ENCODE peak calls at places on chromosome 2, in eight cellular contexts. One of them, this sample, is unnamed.

GRCh38 chr2:24429711-24430110 is 61.3 kb upstream of the NCOA1 start:
- DNase-seq in ACHN: no peak
- DNase-seq in CD8-positive, alpha-beta T cell: no peak
- DNase-seq in IMR-90: peak; percentile 70
- DNase-seq in stimulated activated naive CD8-positive, alpha-beta T cell treated with anti-CD3 and anti-CD28 coated beads, Interleukin-15, Interleukin-2, amounts not matched to agents 100 U/mL and 50 U/mL, for 24 hours: no peak
- DNase-seq in activated T-cell treated with anti-CD3 and anti-CD28 coated beads for 24 hours: no peak
- DNase-seq in fibroblast of gingiva: no peak
- DNase-seq in NCI-H226: peak; percentile 22
- DNase-seq in this sample: no peak

GRCh38 chr2:48617618-48618017 is at the start of gene GTF2A1L:
- DNase-seq in stimulated activated naive CD8-positive, alpha-beta T cell treated with anti-CD3 and anti-CD28 coated beads, Interleukin-15, Interleukin-2, amounts not matched to agents 100 U/mL and 50 U/mL, for 24 hours: no peak
- DNase-seq in IMR-90: no peak
- DNase-seq in CD8-positive, alpha-beta T cell: no peak
- DNase-seq in NCI-H226: no peak
- DNase-seq in activated T-cell treated with anti-CD3 and anti-CD28 coated beads for 24 hours: no peak
- DNase-seq in fibroblast of gingiva: no peak
- DNase-seq in ACHN: no peak
- DNase-seq in this sample: no peak

GRCh38 chr2:21307037-21307436 is 183.3 kb downstream of the TDRD15 start:
- DNase-seq in ACHN: no peak
- DNase-seq in IMR-90: no peak
- DNase-seq in NCI-H226: no peak
- DNase-seq in fibroblast of gingiva: no peak
- DNase-seq in CD8-positive, alpha-beta T cell: no peak
- DNase-seq in stimulated activated naive CD8-positive, alpha-beta T cell treated with anti-CD3 and anti-CD28 coated beads, Interleukin-15, Interleukin-2, amounts not matched to agents 100 U/mL and 50 U/mL, for 24 hours: no peak
- DNase-seq in activated T-cell treated with anti-CD3 and anti-CD28 coated beads for 24 hours: no peak
- DNase-seq in this sample: no peak

GRCh38 chr2:165311949-165312348 is 72.7 kb downstream of the SCN2A start:
- DNase-seq in activated T-cell treated with anti-CD3 and anti-CD28 coated beads for 24 hours: no peak
- DNase-seq in CD8-positive, alpha-beta T cell: no peak
- DNase-seq in ACHN: no peak
- DNase-seq in fibroblast of gingiva: no peak
- DNase-seq in IMR-90: no peak
- DNase-seq in stimulated activated naive CD8-positive, alpha-beta T cell treated with anti-CD3 and anti-CD28 coated beads, Interleukin-15, Interleukin-2, amounts not matched to agents 100 U/mL and 50 U/mL, for 24 hours: no peak
- DNase-seq in NCI-H226: no peak
- DNase-seq in this sample: no peak

GRCh38 chr2:8761529-8762164 is 75.8 kb downstream of the KIDINS220 start:
- DNase-seq in NCI-H226: peak; percentile 12
- DNase-seq in fibroblast of gingiva: peak; percentile 25
- DNase-seq in stimulated activated naive CD8-positive, alpha-beta T cell treated with anti-CD3 and anti-CD28 coated beads, Interleukin-15, Interleukin-2, amounts not matched to agents 100 U/mL and 50 U/mL, for 24 hours: no peak
- DNase-seq in activated T-cell treated with anti-CD3 and anti-CD28 coated beads for 24 hours: no peak
- DNase-seq in CD8-positive, alpha-beta T cell: no peak
- DNase-seq in ACHN: peak; percentile 50
- DNase-seq in IMR-90: peak; percentile 60
- DNase-seq in this sample: peak; percentile 29

GRCh38 chr2:232085179-232085578 is 123.7 kb downstream of the DIS3L2 start:
- DNase-seq in IMR-90: no peak
- DNase-seq in CD8-positive, alpha-beta T cell: no peak
- DNase-seq in ACHN: no peak
- DNase-seq in stimulated activated naive CD8-positive, alpha-beta T cell treated with anti-CD3 and anti-CD28 coated beads, Interleukin-15, Interleukin-2, amounts not matched to agents 100 U/mL and 50 U/mL, for 24 hours: no peak
- DNase-seq in NCI-H226: no peak
- DNase-seq in fibroblast of gingiva: no peak
- DNase-seq in activated T-cell treated with anti-CD3 and anti-CD28 coated beads for 24 hours: no peak
- DNase-seq in this sample: no peak

GRCh38 chr2:218895758-218896500 is 15.3 kb downstream of the WNT10A start:
- DNase-seq in IMR-90: no peak
- DNase-seq in NCI-H226: peak; percentile 73
- DNase-seq in CD8-positive, alpha-beta T cell: no peak
- DNase-seq in activated T-cell treated with anti-CD3 and anti-CD28 coated beads for 24 hours: no peak
- DNase-seq in stimulated activated naive CD8-positive, alpha-beta T cell treated with anti-CD3 and anti-CD28 coated beads, Interleukin-15, Interleukin-2, amounts not matched to agents 100 U/mL and 50 U/mL, for 24 hours: no peak
- DNase-seq in fibroblast of gingiva: no peak
- DNase-seq in ACHN: peak; percentile 14
- DNase-seq in this sample: no peak

GRCh38 chr2:54240515-54241219 is 15.4 kb downstream of the TSPYL6 start:
- DNase-seq in IMR-90: peak; percentile 75
- DNase-seq in stimulated activated naive CD8-positive, alpha-beta T cell treated with anti-CD3 and anti-CD28 coated beads, Interleukin-15, Interleukin-2, amounts not matched to agents 100 U/mL and 50 U/mL, for 24 hours: no peak
- DNase-seq in CD8-positive, alpha-beta T cell: no peak
- DNase-seq in NCI-H226: no peak
- DNase-seq in fibroblast of gingiva: peak; percentile 53
- DNase-seq in ACHN: no peak
- DNase-seq in activated T-cell treated with anti-CD3 and anti-CD28 coated beads for 24 hours: no peak
- DNase-seq in this sample: no peak

GRCh38 chr2:161152302-161152701 is 7.9 kb upstream of the TANK start:
- DNase-seq in CD8-positive, alpha-beta T cell: no peak
- DNase-seq in IMR-90: no peak
- DNase-seq in stimulated activated naive CD8-positive, alpha-beta T cell treated with anti-CD3 and anti-CD28 coated beads, Interleukin-15, Interleukin-2, amounts not matched to agents 100 U/mL and 50 U/mL, for 24 hours: no peak
- DNase-seq in ACHN: no peak
- DNase-seq in fibroblast of gingiva: no peak
- DNase-seq in activated T-cell treated with anti-CD3 and anti-CD28 coated beads for 24 hours: no peak
- DNase-seq in NCI-H226: no peak
- DNase-seq in this sample: no peak

GRCh38 chr2:73110622-73111299 is 2.0 kb downstream of the RAB11FIP5 start:
- DNase-seq in activated T-cell treated with anti-CD3 and anti-CD28 coated beads for 24 hours: no peak
- DNase-seq in fibroblast of gingiva: peak; percentile 26
- DNase-seq in CD8-positive, alpha-beta T cell: no peak
- DNase-seq in stimulated activated naive CD8-positive, alpha-beta T cell treated with anti-CD3 and anti-CD28 coated beads, Interleukin-15, Interleukin-2, amounts not matched to agents 100 U/mL and 50 U/mL, for 24 hours: no peak
- DNase-seq in IMR-90: peak; percentile 52
- DNase-seq in ACHN: peak; percentile 46
- DNase-seq in NCI-H226: peak; percentile 51
- DNase-seq in this sample: no peak

GRCh38 chr2:30673127-30673526 is 134.1 kb downstream of the CAPN13 start:
- DNase-seq in activated T-cell treated with anti-CD3 and anti-CD28 coated beads for 24 hours: no peak
- DNase-seq in CD8-positive, alpha-beta T cell: no peak
- DNase-seq in NCI-H226: no peak
- DNase-seq in ACHN: no peak
- DNase-seq in stimulated activated naive CD8-positive, alpha-beta T cell treated with anti-CD3 and anti-CD28 coated beads, Interleukin-15, Interleukin-2, amounts not matched to agents 100 U/mL and 50 U/mL, for 24 hours: no peak
- DNase-seq in fibroblast of gingiva: no peak
- DNase-seq in IMR-90: no peak
- DNase-seq in this sample: no peak

GRCh38 chr2:30455339-30455738 is 8.3 kb downstream of the LCLAT1 start:
- DNase-seq in NCI-H226: no peak
- DNase-seq in fibroblast of gingiva: no peak
- DNase-seq in activated T-cell treated with anti-CD3 and anti-CD28 coated beads for 24 hours: no peak
- DNase-seq in IMR-90: no peak
- DNase-seq in stimulated activated naive CD8-positive, alpha-beta T cell treated with anti-CD3 and anti-CD28 coated beads, Interleukin-15, Interleukin-2, amounts not matched to agents 100 U/mL and 50 U/mL, for 24 hours: no peak
- DNase-seq in ACHN: no peak
- DNase-seq in CD8-positive, alpha-beta T cell: no peak
- DNase-seq in this sample: no peak

GRCh38 chr2:153873062-153874048 is 1.6 kb downstream of the GALNT13 start:
- DNase-seq in ACHN: no peak
- DNase-seq in IMR-90: no peak
- DNase-seq in activated T-cell treated with anti-CD3 and anti-CD28 coated beads for 24 hours: no peak
- DNase-seq in stimulated activated naive CD8-positive, alpha-beta T cell treated with anti-CD3 and anti-CD28 coated beads, Interleukin-15, Interleukin-2, amounts not matched to agents 100 U/mL and 50 U/mL, for 24 hours: no peak
- DNase-seq in fibroblast of gingiva: no peak
- DNase-seq in CD8-positive, alpha-beta T cell: no peak
- DNase-seq in NCI-H226: no peak
- DNase-seq in this sample: no peak

GRCh38 chr2:82391386-82391785 is 2067.7 kb downstream of the SUCLG1 start:
- DNase-seq in NCI-H226: no peak
- DNase-seq in IMR-90: no peak
- DNase-seq in fibroblast of gingiva: no peak
- DNase-seq in ACHN: no peak
- DNase-seq in activated T-cell treated with anti-CD3 and anti-CD28 coated beads for 24 hours: no peak
- DNase-seq in CD8-positive, alpha-beta T cell: no peak
- DNase-seq in stimulated activated naive CD8-positive, alpha-beta T cell treated with anti-CD3 and anti-CD28 coated beads, Interleukin-15, Interleukin-2, amounts not matched to agents 100 U/mL and 50 U/mL, for 24 hours: no peak
- DNase-seq in this sample: no peak

GRCh38 chr2:159908623-159909022 is 110.6 kb upstream of the CD302 start:
- DNase-seq in ACHN: no peak
- DNase-seq in NCI-H226: no peak
- DNase-seq in fibroblast of gingiva: no peak
- DNase-seq in CD8-positive, alpha-beta T cell: no peak
- DNase-seq in IMR-90: no peak
- DNase-seq in stimulated activated naive CD8-positive, alpha-beta T cell treated with anti-CD3 and anti-CD28 coated beads, Interleukin-15, Interleukin-2, amounts not matched to agents 100 U/mL and 50 U/mL, for 24 hours: no peak
- DNase-seq in activated T-cell treated with anti-CD3 and anti-CD28 coated beads for 24 hours: no peak
- DNase-seq in this sample: no peak

GRCh38 chr2:97849881-97850540 is 136.6 kb downstream of the ZAP70 start:
- DNase-seq in ACHN: no peak
- DNase-seq in fibroblast of gingiva: no peak
- DNase-seq in CD8-positive, alpha-beta T cell: no peak
- DNase-seq in IMR-90: peak; percentile 18
- DNase-seq in NCI-H226: no peak
- DNase-seq in activated T-cell treated with anti-CD3 and anti-CD28 coated beads for 24 hours: no peak
- DNase-seq in stimulated activated naive CD8-positive, alpha-beta T cell treated with anti-CD3 and anti-CD28 coated beads, Interleukin-15, Interleukin-2, amounts not matched to agents 100 U/mL and 50 U/mL, for 24 hours: no peak
- DNase-seq in this sample: no peak

GRCh38 chr2:3338360-3338759 is 39.3 kb downstream of the EIPR1 start:
- DNase-seq in activated T-cell treated with anti-CD3 and anti-CD28 coated beads for 24 hours: no peak
- DNase-seq in IMR-90: no peak
- DNase-seq in stimulated activated naive CD8-positive, alpha-beta T cell treated with anti-CD3 and anti-CD28 coated beads, Interleukin-15, Interleukin-2, amounts not matched to agents 100 U/mL and 50 U/mL, for 24 hours: no peak
- DNase-seq in NCI-H226: no peak
- DNase-seq in ACHN: no peak
- DNase-seq in fibroblast of gingiva: no peak
- DNase-seq in CD8-positive, alpha-beta T cell: no peak
- DNase-seq in this sample: no peak

GRCh38 chr2:235106874-235107639 is 155.2 kb downstream of the SH3BP4 start:
- DNase-seq in activated T-cell treated with anti-CD3 and anti-CD28 coated beads for 24 hours: no peak
- DNase-seq in fibroblast of gingiva: peak; percentile 62
- DNase-seq in IMR-90: peak; percentile 76
- DNase-seq in stimulated activated naive CD8-positive, alpha-beta T cell treated with anti-CD3 and anti-CD28 coated beads, Interleukin-15, Interleukin-2, amounts not matched to agents 100 U/mL and 50 U/mL, for 24 hours: peak; percentile 19
- DNase-seq in ACHN: peak; percentile 81
- DNase-seq in CD8-positive, alpha-beta T cell: no peak
- DNase-seq in NCI-H226: peak; percentile 59
- DNase-seq in this sample: peak; percentile 52

GRCh38 chr2:58866040-58866439 is 624.9 kb upstream of the FANCL start:
- DNase-seq in IMR-90: no peak
- DNase-seq in ACHN: no peak
- DNase-seq in NCI-H226: no peak
- DNase-seq in stimulated activated naive CD8-positive, alpha-beta T cell treated with anti-CD3 and anti-CD28 coated beads, Interleukin-15, Interleukin-2, amounts not matched to agents 100 U/mL and 50 U/mL, for 24 hours: peak; percentile 7
- DNase-seq in fibroblast of gingiva: no peak
- DNase-seq in activated T-cell treated with anti-CD3 and anti-CD28 coated beads for 24 hours: no peak
- DNase-seq in CD8-positive, alpha-beta T cell: no peak
- DNase-seq in this sample: no peak

GRCh38 chr2:38308821-38309220 is 68.3 kb downstream of the ATL2 start:
- DNase-seq in NCI-H226: no peak
- DNase-seq in fibroblast of gingiva: no peak
- DNase-seq in activated T-cell treated with anti-CD3 and anti-CD28 coated beads for 24 hours: no peak
- DNase-seq in CD8-positive, alpha-beta T cell: no peak
- DNase-seq in ACHN: no peak
- DNase-seq in stimulated activated naive CD8-positive, alpha-beta T cell treated with anti-CD3 and anti-CD28 coated beads, Interleukin-15, Interleukin-2, amounts not matched to agents 100 U/mL and 50 U/mL, for 24 hours: no peak
- DNase-seq in IMR-90: no peak
- DNase-seq in this sample: no peak

GRCh38 chr2:72325592-72326422 is 178.1 kb upstream of the CYP26B1 start:
- DNase-seq in activated T-cell treated with anti-CD3 and anti-CD28 coated beads for 24 hours: no peak
- DNase-seq in IMR-90: peak; percentile 1
- DNase-seq in fibroblast of gingiva: no peak
- DNase-seq in CD8-positive, alpha-beta T cell: no peak
- DNase-seq in ACHN: peak; percentile 17
- DNase-seq in NCI-H226: no peak
- DNase-seq in stimulated activated naive CD8-positive, alpha-beta T cell treated with anti-CD3 and anti-CD28 coated beads, Interleukin-15, Interleukin-2, amounts not matched to agents 100 U/mL and 50 U/mL, for 24 hours: peak; percentile 22
- DNase-seq in this sample: no peak

GRCh38 chr2:154886316-154886715 is 187.8 kb downstream of the KCNJ3 start:
- DNase-seq in stimulated activated naive CD8-positive, alpha-beta T cell treated with anti-CD3 and anti-CD28 coated beads, Interleukin-15, Interleukin-2, amounts not matched to agents 100 U/mL and 50 U/mL, for 24 hours: no peak
- DNase-seq in ACHN: no peak
- DNase-seq in fibroblast of gingiva: no peak
- DNase-seq in NCI-H226: no peak
- DNase-seq in CD8-positive, alpha-beta T cell: no peak
- DNase-seq in activated T-cell treated with anti-CD3 and anti-CD28 coated beads for 24 hours: no peak
- DNase-seq in IMR-90: no peak
- DNase-seq in this sample: no peak

GRCh38 chr2:12613137-12613912 is 103.4 kb upstream of the TRIB2 start:
- DNase-seq in stimulated activated naive CD8-positive, alpha-beta T cell treated with anti-CD3 and anti-CD28 coated beads, Interleukin-15, Interleukin-2, amounts not matched to agents 100 U/mL and 50 U/mL, for 24 hours: no peak
- DNase-seq in activated T-cell treated with anti-CD3 and anti-CD28 coated beads for 24 hours: no peak
- DNase-seq in IMR-90: no peak
- DNase-seq in NCI-H226: no peak
- DNase-seq in ACHN: no peak
- DNase-seq in fibroblast of gingiva: peak; percentile 6
- DNase-seq in CD8-positive, alpha-beta T cell: no peak
- DNase-seq in this sample: no peak

GRCh38 chr2:18167871-18168270 is 289.4 kb downstream of the KCNS3 start:
- DNase-seq in fibroblast of gingiva: no peak
- DNase-seq in activated T-cell treated with anti-CD3 and anti-CD28 coated beads for 24 hours: no peak
- DNase-seq in stimulated activated naive CD8-positive, alpha-beta T cell treated with anti-CD3 and anti-CD28 coated beads, Interleukin-15, Interleukin-2, amounts not matched to agents 100 U/mL and 50 U/mL, for 24 hours: no peak
- DNase-seq in CD8-positive, alpha-beta T cell: no peak
- DNase-seq in IMR-90: no peak
- DNase-seq in NCI-H226: no peak
- DNase-seq in ACHN: no peak
- DNase-seq in this sample: no peak

GRCh38 chr2:181742908-181743722 is 62.8 kb upstream of the NEUROD1 start:
- DNase-seq in CD8-positive, alpha-beta T cell: no peak
- DNase-seq in ACHN: peak; percentile 62
- DNase-seq in fibroblast of gingiva: peak; percentile 45
- DNase-seq in stimulated activated naive CD8-positive, alpha-beta T cell treated with anti-CD3 and anti-CD28 coated beads, Interleukin-15, Interleukin-2, amounts not matched to agents 100 U/mL and 50 U/mL, for 24 hours: peak; percentile 11
- DNase-seq in activated T-cell treated with anti-CD3 and anti-CD28 coated beads for 24 hours: peak; percentile 8
- DNase-seq in NCI-H226: peak; percentile 7
- DNase-seq in IMR-90: peak; percentile 73
- DNase-seq in this sample: peak; percentile 2

GRCh38 chr2:215758691-215759090 is 254.7 kb downstream of the MREG start:
- DNase-seq in fibroblast of gingiva: no peak
- DNase-seq in ACHN: no peak
- DNase-seq in NCI-H226: no peak
- DNase-seq in stimulated activated naive CD8-positive, alpha-beta T cell treated with anti-CD3 and anti-CD28 coated beads, Interleukin-15, Interleukin-2, amounts not matched to agents 100 U/mL and 50 U/mL, for 24 hours: no peak
- DNase-seq in IMR-90: peak; percentile 55
- DNase-seq in CD8-positive, alpha-beta T cell: no peak
- DNase-seq in activated T-cell treated with anti-CD3 and anti-CD28 coated beads for 24 hours: no peak
- DNase-seq in this sample: no peak

GRCh38 chr2:225948903-225949302 is 549.4 kb downstream of the NYAP2 start:
- DNase-seq in IMR-90: no peak
- DNase-seq in stimulated activated naive CD8-positive, alpha-beta T cell treated with anti-CD3 and anti-CD28 coated beads, Interleukin-15, Interleukin-2, amounts not matched to agents 100 U/mL and 50 U/mL, for 24 hours: no peak
- DNase-seq in NCI-H226: no peak
- DNase-seq in fibroblast of gingiva: no peak
- DNase-seq in ACHN: no peak
- DNase-seq in CD8-positive, alpha-beta T cell: no peak
- DNase-seq in activated T-cell treated with anti-CD3 and anti-CD28 coated beads for 24 hours: no peak
- DNase-seq in this sample: no peak

GRCh38 chr2:145906356-145906755 is 1386.4 kb upstream of the ZEB2 start:
- DNase-seq in activated T-cell treated with anti-CD3 and anti-CD28 coated beads for 24 hours: no peak
- DNase-seq in IMR-90: peak; percentile 1
- DNase-seq in NCI-H226: peak; percentile 47
- DNase-seq in stimulated activated naive CD8-positive, alpha-beta T cell treated with anti-CD3 and anti-CD28 coated beads, Interleukin-15, Interleukin-2, amounts not matched to agents 100 U/mL and 50 U/mL, for 24 hours: no peak
- DNase-seq in fibroblast of gingiva: no peak
- DNase-seq in ACHN: peak; percentile 41
- DNase-seq in CD8-positive, alpha-beta T cell: no peak
- DNase-seq in this sample: no peak

GRCh38 chr2:58428553-58429284 is 187.6 kb upstream of the FANCL start:
- DNase-seq in NCI-H226: no peak
- DNase-seq in ACHN: no peak
- DNase-seq in IMR-90: no peak
- DNase-seq in fibroblast of gingiva: no peak
- DNase-seq in CD8-positive, alpha-beta T cell: no peak
- DNase-seq in stimulated activated naive CD8-positive, alpha-beta T cell treated with anti-CD3 and anti-CD28 coated beads, Interleukin-15, Interleukin-2, amounts not matched to agents 100 U/mL and 50 U/mL, for 24 hours: no peak
- DNase-seq in activated T-cell treated with anti-CD3 and anti-CD28 coated beads for 24 hours: no peak
- DNase-seq in this sample: no peak

GRCh38 chr2:217216982-217217381 is 357.1 kb upstream of the TNP1 start:
- DNase-seq in fibroblast of gingiva: no peak
- DNase-seq in NCI-H226: no peak
- DNase-seq in CD8-positive, alpha-beta T cell: no peak
- DNase-seq in stimulated activated naive CD8-positive, alpha-beta T cell treated with anti-CD3 and anti-CD28 coated beads, Interleukin-15, Interleukin-2, amounts not matched to agents 100 U/mL and 50 U/mL, for 24 hours: no peak
- DNase-seq in ACHN: no peak
- DNase-seq in IMR-90: no peak
- DNase-seq in activated T-cell treated with anti-CD3 and anti-CD28 coated beads for 24 hours: no peak
- DNase-seq in this sample: no peak

GRCh38 chr2:195763866-195764265 is 106.8 kb downstream of the SLC39A10 start:
- DNase-seq in CD8-positive, alpha-beta T cell: no peak
- DNase-seq in stimulated activated naive CD8-positive, alpha-beta T cell treated with anti-CD3 and anti-CD28 coated beads, Interleukin-15, Interleukin-2, amounts not matched to agents 100 U/mL and 50 U/mL, for 24 hours: no peak
- DNase-seq in activated T-cell treated with anti-CD3 and anti-CD28 coated beads for 24 hours: no peak
- DNase-seq in NCI-H226: peak; percentile 10
- DNase-seq in fibroblast of gingiva: no peak
- DNase-seq in ACHN: no peak
- DNase-seq in IMR-90: peak; percentile 42
- DNase-seq in this sample: no peak

GRCh38 chr2:182482511-182482910 is 55.7 kb upstream of the PDE1A start:
- DNase-seq in stimulated activated naive CD8-positive, alpha-beta T cell treated with anti-CD3 and anti-CD28 coated beads, Interleukin-15, Interleukin-2, amounts not matched to agents 100 U/mL and 50 U/mL, for 24 hours: no peak
- DNase-seq in fibroblast of gingiva: no peak
- DNase-seq in activated T-cell treated with anti-CD3 and anti-CD28 coated beads for 24 hours: no peak
- DNase-seq in CD8-positive, alpha-beta T cell: no peak
- DNase-seq in ACHN: no peak
- DNase-seq in IMR-90: no peak
- DNase-seq in NCI-H226: no peak
- DNase-seq in this sample: no peak

GRCh38 chr2:20992201-20992711 is 51.6 kb downstream of the APOB start:
- DNase-seq in CD8-positive, alpha-beta T cell: no peak
- DNase-seq in ACHN: no peak
- DNase-seq in fibroblast of gingiva: peak; percentile 85
- DNase-seq in NCI-H226: peak; percentile 16
- DNase-seq in activated T-cell treated with anti-CD3 and anti-CD28 coated beads for 24 hours: no peak
- DNase-seq in stimulated activated naive CD8-positive, alpha-beta T cell treated with anti-CD3 and anti-CD28 coated beads, Interleukin-15, Interleukin-2, amounts not matched to agents 100 U/mL and 50 U/mL, for 24 hours: no peak
- DNase-seq in IMR-90: peak; percentile 12
- DNase-seq in this sample: no peak

GRCh38 chr2:64748561-64748960 is 94.8 kb upstream of the SERTAD2 start:
- DNase-seq in stimulated activated naive CD8-positive, alpha-beta T cell treated with anti-CD3 and anti-CD28 coated beads, Interleukin-15, Interleukin-2, amounts not matched to agents 100 U/mL and 50 U/mL, for 24 hours: peak; percentile 37
- DNase-seq in activated T-cell treated with anti-CD3 and anti-CD28 coated beads for 24 hours: no peak
- DNase-seq in CD8-positive, alpha-beta T cell: no peak
- DNase-seq in fibroblast of gingiva: no peak
- DNase-seq in NCI-H226: no peak
- DNase-seq in IMR-90: no peak
- DNase-seq in ACHN: no peak
- DNase-seq in this sample: no peak

This sample was measured in NCI-H1105.